ENCODE peak calls at places on chromosomes 3 and 15, in five cellular contexts. Z is astrocyte, I is SK-N-SH, J is WERI-Rb-1, W is tibial nerve. T is an unnamed sample.

GRCh38 chr3:54086639-54087405 is 35.5 kb upstream of the CACNA2D3 start:
- DNase-seq in Z (no peak), I (no peak), J (no peak), W (no peak), T (no peak)

GRCh38 chr15:101445109-101445508 is 44.4 kb downstream of the PCSK6 start:
- DNase-seq in Z (no peak), I (no peak), J (no peak), W (no peak), T (no peak)

GRCh38 chr3:67109651-67110204 is 111.6 kb downstream of the KBTBD8 start:
- DNase-seq in Z (peak; percentile 49), I (peak; percentile 2), J (no peak), W (no peak), T (peak; percentile 71)

GRCh38 chr15:72037321-72037720 is 80.6 kb downstream of the MYO9A start:
- DNase-seq in Z (peak; percentile 41), I (no peak), J (no peak), W (no peak), T (peak; percentile 79)

GRCh38 chr15:55349282-55349681 is 30.3 kb downstream of the PIGB start:
- DNase-seq in Z (no peak), I (no peak), J (no peak), W (no peak), T (no peak)

GRCh38 chr15:67003586-67003985 is 61.8 kb upstream of the SMAD3 start:
- DNase-seq in Z (peak; percentile 43), I (no peak), J (no peak), W (no peak), T (peak; percentile 80)

GRCh38 chr3:123641505-123641904 is 56.7 kb upstream of the HACD2 start:
- DNase-seq in Z (no peak), I (no peak), J (no peak), W (no peak), T (no peak)

GRCh38 chr3:151491525-151491924 is 30.7 kb upstream of the IGSF10 start:
- DNase-seq in Z (peak; percentile 42), I (no peak), J (no peak), W (no peak), T (no peak)

GRCh38 chr15:39593071-39594055 is 12.5 kb downstream of the THBS1 start:
- DNase-seq in Z (no peak), I (no peak), J (no peak), W (no peak), T (no peak)

GRCh38 chr15:83300826-83301225 is 16.4 kb upstream of the BNC1 start:
- DNase-seq in Z (peak; percentile 72), I (no peak), J (no peak), W (no peak), T (peak; percentile 81)

GRCh38 chr3:169241575-169241927 is 422.0 kb downstream of the MECOM start:
- DNase-seq in Z (peak; percentile 72), I (no peak), J (no peak), W (no peak), T (peak; percentile 48)

GRCh38 chr3:191397771-191398170 is 63.2 kb upstream of the PYDC2 start:
- DNase-seq in Z (peak; percentile 35), I (no peak), J (no peak), W (no peak), T (no peak)

GRCh38 chr15:95326689-95327525 is 1003.6 kb upstream of the NR2F2 start:
- DNase-seq in Z (no peak), I (peak; percentile 15), J (peak; percentile 9), W (peak; percentile 50), T (peak; percentile 15)

DNA sequence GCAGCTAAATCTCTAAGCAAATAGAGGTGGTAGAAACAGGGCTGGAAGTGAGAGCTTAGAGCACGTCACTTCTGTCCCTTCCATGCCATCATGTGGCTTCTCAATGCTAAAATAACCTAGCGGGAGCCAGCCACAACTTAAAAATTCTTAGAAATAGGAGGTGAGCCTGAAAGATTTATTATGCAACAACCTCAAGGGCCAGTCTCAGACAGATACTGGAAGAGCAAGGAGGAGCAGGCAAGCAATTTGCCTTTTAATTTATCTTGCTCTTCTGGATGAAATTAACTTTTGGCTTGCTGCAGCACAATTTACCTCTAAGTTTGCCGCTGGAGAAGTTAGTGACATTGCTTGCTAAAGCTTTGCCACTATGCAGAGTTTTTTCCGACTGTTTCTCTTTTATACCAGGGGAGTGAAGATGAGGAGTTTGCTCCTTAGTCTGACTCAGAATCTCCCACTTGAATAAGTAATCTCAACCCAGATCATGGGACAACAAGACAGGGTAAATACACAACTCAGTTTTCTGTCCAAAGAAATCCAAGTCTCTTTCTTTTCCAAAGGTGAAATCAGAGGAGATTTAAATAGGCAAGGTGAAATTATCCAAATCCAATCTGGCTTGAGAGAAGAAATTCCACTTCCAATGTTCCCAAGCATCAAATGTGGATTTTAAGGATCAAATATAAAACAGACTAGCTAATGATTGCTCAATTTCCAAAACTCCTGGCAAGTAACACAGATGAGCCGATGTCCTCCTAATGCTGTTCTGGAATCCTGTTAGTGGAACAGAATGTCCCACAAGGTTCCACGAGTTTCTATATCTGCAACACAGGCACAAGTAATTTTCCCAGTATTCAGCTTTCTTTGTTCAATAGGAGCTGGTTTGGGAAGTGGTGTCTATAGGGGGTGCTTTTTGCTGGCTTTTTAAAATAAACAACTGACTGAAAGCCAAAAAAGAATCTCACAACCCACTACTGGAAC is 329.4 kb upstream of the RORA start:
- DNase-seq in Z (no peak), I (no peak), J (no peak), W (no peak), T (no peak)
- H3K4me3 ChIP-seq in Z (no peak overlapping the region), I (no peak overlapping the region), J (no peak overlapping the region), W (no peak overlapping the region), T (no peak overlapping the region)

GRCh38 chr15:70264738-70265465 is 167.2 kb upstream of the TLE3 start:
- DNase-seq in Z (no peak), I (no peak), J (no peak), W (no peak), T (no peak)

GRCh38 chr15:70264014-70264492 is 166.3 kb upstream of the TLE3 start:
- DNase-seq in Z (peak; percentile 76), I (peak; percentile 78), J (peak; percentile 71), W (no peak), T (peak; percentile 24)

GRCh38 chr15:70265986-70266385 is 168.3 kb upstream of the TLE3 start:
- DNase-seq in Z (no peak), I (no peak), J (no peak), W (no peak), T (no peak)

GRCh38 chr15:70266412-70267089 is 168.8 kb upstream of the TLE3 start:
- DNase-seq in Z (peak; percentile 39), I (no peak), J (no peak), W (peak; percentile 63), T (no peak)

DNA sequence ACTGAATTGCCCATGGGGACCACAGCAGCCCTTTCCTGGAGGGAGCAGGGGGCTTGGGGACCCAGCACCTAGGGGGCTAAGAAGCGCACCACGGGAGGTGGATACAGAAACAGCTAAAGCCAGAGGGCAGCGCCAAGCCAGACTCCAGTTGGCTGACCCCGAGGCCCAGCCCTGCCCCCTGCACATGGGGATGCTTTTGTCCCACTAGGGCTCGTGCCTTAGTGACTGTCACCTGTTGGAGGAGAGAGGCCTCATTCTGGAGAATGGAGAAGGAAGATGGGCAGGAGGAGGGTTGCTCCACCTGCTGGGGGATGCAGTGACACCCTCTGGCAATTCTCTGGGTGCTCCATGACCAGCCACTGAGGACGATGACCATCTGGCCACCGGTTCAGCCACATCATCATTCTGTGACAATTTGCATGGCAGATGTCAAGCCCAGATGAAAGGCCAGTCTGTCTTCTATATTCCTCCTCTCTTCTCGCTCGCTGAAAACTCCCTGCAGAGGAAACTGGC is 167.8 kb upstream of the TLE3 start:
- DNase-seq in Z (no peak), I (no peak), J (peak; percentile 68), W (no peak), T (no peak)
- TF ChIP-seq CTCF in Z (no peak), I (no peak), J (peak; percentile 73), W (no peak), T (peak; percentile 12)

GRCh38 chr3:181724432-181724740 is 12.7 kb downstream of the SOX2 start:
- DNase-seq in Z (no peak), I (no peak), J (no peak), W (no peak), T (no peak)

GRCh38 chr3:181726351-181727121 is 14.8 kb downstream of the SOX2 start:
- DNase-seq in Z (peak; percentile 29), I (no peak), J (peak; percentile 14), W (no peak), T (peak; percentile 42)

GRCh38 chr3:181723568-181724431 is 12.1 kb downstream of the SOX2 start:
- DNase-seq in Z (no peak), I (no peak), J (no peak), W (no peak), T (peak; percentile 9)

GRCh38 chr3:181725830-181726229 is 14.1 kb downstream of the SOX2 start:
- DNase-seq in Z (no peak), I (no peak), J (no peak), W (no peak), T (no peak)

DNA sequence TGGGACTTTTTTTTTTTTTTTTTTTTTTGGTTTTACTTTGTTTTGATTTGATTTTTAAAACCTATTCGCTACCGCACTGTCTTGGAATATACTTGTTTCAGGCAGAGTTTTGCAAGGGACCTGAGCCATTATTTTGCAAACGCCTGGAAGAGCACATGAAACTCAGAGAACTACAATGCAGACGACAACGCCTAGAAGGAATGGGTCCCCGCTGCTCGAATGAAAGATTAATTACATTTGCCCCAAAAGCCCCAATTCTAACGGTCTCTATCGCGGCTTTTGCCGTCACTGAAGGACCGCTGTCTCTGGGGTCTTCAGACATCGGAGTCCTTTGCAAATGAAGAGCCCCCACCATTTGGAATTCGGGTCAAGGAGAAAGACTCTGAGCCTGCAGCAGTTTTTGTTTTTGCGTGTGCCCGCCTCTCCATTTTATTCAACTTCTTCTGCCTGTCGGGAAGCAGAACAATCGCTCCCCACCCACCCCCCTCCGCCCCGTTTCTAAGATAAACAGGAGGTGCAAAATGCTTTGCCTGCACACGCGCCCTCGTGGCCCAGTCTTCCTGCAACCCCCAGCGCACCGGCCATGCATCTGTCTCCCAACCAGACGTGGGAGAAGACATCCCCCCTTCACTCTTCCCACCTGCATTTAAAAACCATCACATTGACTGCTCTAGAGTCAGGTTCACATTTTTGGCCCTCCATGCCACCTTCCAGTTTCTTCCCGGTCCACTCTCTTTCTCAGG is 13.5 kb downstream of the SOX2 start:
- DNase-seq in Z (no peak), I (no peak), J (no peak), W (no peak), T (no peak)
- H3K4me3 ChIP-seq in Z (no peak overlapping the region), I (no peak overlapping the region), J (no peak overlapping the region), W (peak overlapping the region; percentile 48), T (no peak overlapping the region)

GRCh38 chr15:59995568-59996349 is 8.4 kb upstream of the FOXB1 start:
- DNase-seq in Z (no peak), I (peak; percentile 10), J (no peak), W (no peak), T (no peak)

GRCh38 chr15:59993041-59993750 is 10.9 kb upstream of the FOXB1 start:
- DNase-seq in Z (no peak), I (peak; percentile 8), J (no peak), W (no peak), T (no peak)

GRCh38 chr15:59994855-59995557 is 9.1 kb upstream of the FOXB1 start:
- DNase-seq in Z (no peak), I (peak; percentile 29), J (no peak), W (no peak), T (no peak)

GRCh38 chr15:59991919-59992318 is 12.2 kb upstream of the FOXB1 start:
- DNase-seq in Z (no peak), I (no peak), J (no peak), W (no peak), T (no peak)

DNA sequence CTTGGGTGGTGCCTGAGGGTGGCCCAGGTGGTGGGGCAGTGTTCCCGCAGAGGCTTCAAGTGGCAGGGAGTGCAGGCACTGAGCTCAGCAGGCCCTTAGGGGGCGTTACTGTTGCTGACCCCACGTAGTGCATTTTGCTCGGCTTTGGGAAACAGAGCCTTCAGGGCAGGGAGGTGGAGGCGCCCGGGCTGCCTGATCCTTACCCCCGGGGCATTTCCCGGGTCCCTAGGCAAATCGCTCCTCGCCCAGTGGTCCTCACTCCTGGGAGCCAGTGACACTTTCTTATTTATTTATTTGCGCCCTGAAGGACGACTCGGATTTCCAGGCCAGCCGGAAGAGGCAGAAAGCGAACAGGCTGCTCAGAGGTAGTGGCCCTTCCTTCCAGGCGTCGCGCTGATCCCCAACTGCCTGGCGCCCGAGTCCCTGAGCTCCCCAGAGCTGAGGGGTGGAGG is 10.1 kb upstream of the FOXB1 start:
- DNase-seq in Z (no peak), I (peak; percentile 33), J (peak; percentile 71), W (no peak), T (no peak)
- TF ChIP-seq CTCF in Z (no peak), I (no peak), J (peak; percentile 90), W (no peak), T (no peak)

T was measured in epithelial cell of esophagus.